ENCODE peak calls at places on chromosomes 16 and 17, in four cellular contexts. P is H1, Z is HepG2, U is GM12878. N is an unnamed sample.

GRCh38 chr17:66525338-66525737 is 222.9 kb downstream of the PRKCA start:
- DNase-seq in P (no peak), Z (no peak), U (no peak), N (no peak)

GRCh38 chr17:38892083-38892482 is 22.2 kb downstream of the LASP1 start:
- DNase-seq in P (no peak), Z (no peak), U (no peak), N (no peak)

GRCh38 chr16:2926660-2927646 is 15.2 kb downstream of the FLYWCH1 start:
- DNase-seq in P (peak), Z (peak), U (no peak), N (peak)

GRCh38 chr16:4347010-4347409 is 4.1 kb downstream of the PAM16 start:
- DNase-seq in P (no peak), Z (peak), U (no peak), N (no peak)

GRCh38 chr16:11114366-11115164 is 141.4 kb downstream of the SOCS1 start:
- DNase-seq in P (no peak), Z (no peak), U (no peak), N (no peak)

GRCh38 chr17:48385303-48385702 is 44.7 kb downstream of the SKAP1 start:
- DNase-seq in P (no peak), Z (no peak), U (no peak), N (no peak)

GRCh38 chr16:69917739-69918138 is 33.4 kb upstream of the CLEC18A start:
- DNase-seq in P (peak), Z (no peak), U (no peak), N (no peak)

GRCh38 chr17:29557085-29557697 is 9.6 kb downstream of the ABHD15 start:
- DNase-seq in P (peak), Z (no peak), U (no peak), N (peak)

GRCh38 chr17:81386646-81387234 is 8.5 kb upstream of the BAHCC1 start:
- DNase-seq in P (no peak), Z (peak), U (no peak), N (peak)

GRCh38 chr17:16351831-16352230 is 1.4 kb downstream of the CENPV start:
- DNase-seq in P (no peak), Z (no peak), U (no peak), N (no peak)

GRCh38 chr16:19542138-19542821 is 13.2 kb upstream of the VPS35L start:
- DNase-seq in P (no peak), Z (peak), U (no peak), N (no peak)

GRCh38 chr17:79556263-79556662 is 54.6 kb downstream of the RBFOX3 start:
- DNase-seq in P (no peak), Z (no peak), U (no peak), N (no peak)

GRCh38 chr16:65789148-65789545 is 577.3 kb upstream of the CDH5 start:
- DNase-seq in P (no peak), Z (no peak), U (no peak), N (no peak)

GRCh38 chr16:49901711-49902110 is 45.8 kb upstream of the ZNF423 start:
- DNase-seq in P (no peak), Z (no peak), U (no peak), N (no peak)

GRCh38 chr17:38425744-38426143 is 2.5 kb upstream of the ARHGAP23 start:
- DNase-seq in P (no peak), Z (no peak), U (no peak), N (no peak)

GRCh38 chr16:86880316-86881117 is 302.2 kb downstream of the FOXL1 start:
- DNase-seq in P (no peak), Z (no peak), U (no peak), N (no peak)
- TF ChIP-seq SP1 in P (no peak), Z (no peak), U (no peak), N (no peak)

GRCh38 chr17:39920218-39921210 is 2.1 kb upstream of the GSDMB start:
- DNase-seq in P (no peak), Z (no peak), U (no peak), N (no peak)

GRCh38 chr17:39919087-39919683 is 750 bp upstream of the GSDMB start:
- DNase-seq in P (no peak), Z (no peak), U (no peak), N (peak)

GRCh38 chr17:39913989-39914388 is 4.4 kb downstream of the GSDMB start:
- DNase-seq in P (no peak), Z (no peak), U (no peak), N (no peak)

GRCh38 chr17:39916918-39917317 is 1.5 kb downstream of the GSDMB start:
- DNase-seq in P (no peak), Z (peak), U (no peak), N (peak)

DNA sequence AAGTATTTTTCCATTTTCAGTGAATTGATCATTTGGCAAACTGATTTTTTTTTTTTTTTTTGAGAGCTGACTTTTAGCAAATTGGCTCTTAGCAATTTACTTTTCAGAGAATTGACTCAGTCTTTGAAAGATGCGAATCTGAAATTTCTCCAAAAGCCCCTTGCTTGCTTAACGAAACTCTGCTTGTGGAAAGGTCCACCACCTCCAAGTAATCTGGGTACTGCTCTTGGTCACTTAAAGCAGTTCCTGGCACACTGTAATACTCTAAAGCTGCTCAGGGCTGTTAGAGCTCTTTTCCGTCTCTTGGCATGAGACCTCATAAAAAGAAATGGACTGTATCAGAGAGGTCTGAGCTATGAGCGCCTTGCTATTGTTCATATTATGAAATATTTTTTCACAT is 2.9 kb downstream of the GSDMB start:
- DNase-seq in P (no peak), Z (no peak), U (no peak), N (no peak)
- TF ChIP-seq BRCA1 in P (no peak), Z (no peak), U (no peak), N (no peak)

DNA sequence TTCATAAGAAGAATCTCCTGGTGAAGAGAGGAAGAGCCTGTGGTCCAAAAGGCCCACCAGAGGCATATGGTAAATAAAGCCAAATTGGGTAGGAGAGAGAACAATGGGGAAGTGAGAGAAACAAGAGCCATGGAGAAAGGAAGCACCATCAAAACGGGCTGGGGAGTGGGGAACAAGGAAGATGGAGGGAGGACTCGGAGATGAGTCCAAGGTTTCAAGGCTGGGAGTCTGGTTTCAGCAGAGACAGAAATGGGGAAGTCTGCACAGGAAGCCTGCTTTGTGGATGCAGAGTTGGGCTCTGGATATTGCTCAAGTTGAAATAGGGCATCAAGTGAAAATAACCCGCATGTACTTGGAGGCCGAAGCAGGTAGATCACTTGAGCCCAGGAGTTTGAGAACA is 9.9 kb downstream of the PIK3R5 start:
- DNase-seq in P (no peak), Z (no peak), U (no peak), N (no peak)
- TF ChIP-seq GABPA in P (no peak), Z (no peak), U (no peak), N (no peak)

GRCh38 chr17:69428252-69428980 is 13.9 kb downstream of the MAP2K6 start:
- DNase-seq in P (no peak), Z (no peak), U (no peak), N (no peak)
- TF ChIP-seq SP1 in P (no peak), Z (no peak), U (no peak), N (no peak)

GRCh38 chr17:57201481-57201880 is 54.8 kb upstream of the MSI2 start:
- DNase-seq in P (no peak), Z (no peak), U (no peak), N (no peak)
- TF ChIP-seq BRCA1 in P (no peak), Z (no peak), U (no peak), N (no peak)

DNA sequence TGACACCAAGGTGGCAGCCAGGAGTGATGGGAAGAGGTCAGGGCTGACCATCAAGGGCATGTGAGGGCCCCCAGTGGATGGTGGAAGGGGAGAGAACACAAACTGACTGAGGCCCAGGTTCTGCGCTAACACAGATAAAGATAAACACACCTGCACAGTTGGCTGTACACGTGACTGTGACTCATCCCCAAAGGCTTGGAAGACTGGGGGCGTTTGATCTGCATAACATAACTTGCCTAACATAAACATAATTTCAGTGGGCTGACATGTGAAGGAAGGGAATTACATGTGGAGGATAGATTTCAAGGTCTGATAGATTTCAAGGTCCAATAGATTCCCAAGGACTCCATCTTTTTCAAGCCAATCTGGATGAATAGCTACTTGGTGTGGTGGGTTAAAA is 100.9 kb upstream of the TNRC6C start:
- DNase-seq in P (no peak), Z (no peak), U (no peak), N (no peak)
- TF ChIP-seq GABPA in P (no peak), Z (no peak), U (no peak), N (no peak)

GRCh38 chr17:50955160-50955559 is 89.0 kb upstream of the TOB1 start:
- DNase-seq in P (no peak), Z (no peak), U (no peak), N (no peak)

GRCh38 chr17:50952889-50953288 is 86.7 kb upstream of the TOB1 start:
- DNase-seq in P (peak), Z (no peak), U (no peak), N (no peak)

GRCh38 chr17:50953831-50954601 is 87.9 kb upstream of the TOB1 start:
- DNase-seq in P (no peak), Z (no peak), U (no peak), N (no peak)

GRCh38 chr17:50954641-50955121 is 88.5 kb upstream of the TOB1 start:
- DNase-seq in P (no peak), Z (no peak), U (no peak), N (no peak)

DNA sequence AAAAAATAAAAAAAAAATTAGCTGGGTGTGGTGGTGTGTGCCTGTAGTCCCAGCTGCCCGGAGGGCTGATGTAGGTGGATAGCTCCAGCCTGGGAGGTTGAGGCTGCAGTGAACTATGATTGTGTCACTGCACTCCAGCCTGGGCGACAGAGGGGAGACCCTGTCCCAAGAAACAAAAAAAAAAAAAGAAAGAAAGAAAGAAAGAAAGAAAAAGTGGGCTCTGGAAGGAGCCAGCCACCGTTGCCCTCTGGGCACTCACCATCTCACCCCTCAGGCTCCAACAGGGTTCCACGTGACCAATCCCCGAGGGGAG is 87.3 kb upstream of the TOB1 start:
- DNase-seq in P (no peak), Z (no peak), U (no peak), N (no peak)
- TF ChIP-seq SP1 in P (no peak), Z (no peak), U (no peak), N (no peak)

DNA sequence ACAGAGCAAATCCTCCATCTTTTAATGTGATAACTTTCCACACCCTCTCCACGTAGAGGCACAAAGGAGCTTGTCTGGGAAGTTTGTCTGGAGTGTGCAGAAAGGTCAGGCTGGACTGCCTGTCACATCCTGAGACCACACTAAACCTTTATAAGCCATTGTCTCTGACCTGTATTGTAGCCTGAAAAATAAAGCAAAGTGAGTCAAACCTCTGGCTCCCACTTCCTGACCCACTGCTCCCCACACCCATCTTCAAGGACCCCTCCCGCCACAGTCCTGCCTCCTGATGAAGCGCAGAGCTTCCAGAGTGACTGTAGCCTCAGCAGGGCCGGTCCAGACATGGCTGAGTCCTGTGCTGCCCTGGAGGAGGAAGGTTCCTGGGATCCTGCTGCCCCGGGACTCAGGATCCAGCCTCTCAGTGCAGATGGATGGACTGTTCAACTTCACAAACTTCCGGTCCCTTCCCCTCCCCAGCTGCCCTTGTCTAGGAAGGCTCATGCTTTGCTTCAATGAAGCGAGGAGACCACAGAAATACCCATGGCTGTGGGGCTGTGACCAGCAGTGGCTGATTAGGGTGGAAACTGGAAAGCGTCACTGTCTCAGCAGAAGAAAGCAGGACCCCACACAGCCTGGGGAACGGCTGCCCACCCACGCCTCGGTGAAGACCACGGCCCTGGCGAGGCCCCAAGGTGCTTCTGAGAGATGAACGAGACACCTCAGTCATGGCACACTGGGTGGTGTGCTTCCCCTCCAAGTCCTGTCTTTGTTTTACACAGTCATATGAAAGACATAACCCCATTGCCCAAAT is 30.9 kb upstream of the CLEC18B start:
- DNase-seq in P (no peak), Z (no peak), U (peak), N (no peak)
- TF ChIP-seq BRCA1 in P (no peak), Z (no peak), U (no peak), N (no peak)

DNA sequence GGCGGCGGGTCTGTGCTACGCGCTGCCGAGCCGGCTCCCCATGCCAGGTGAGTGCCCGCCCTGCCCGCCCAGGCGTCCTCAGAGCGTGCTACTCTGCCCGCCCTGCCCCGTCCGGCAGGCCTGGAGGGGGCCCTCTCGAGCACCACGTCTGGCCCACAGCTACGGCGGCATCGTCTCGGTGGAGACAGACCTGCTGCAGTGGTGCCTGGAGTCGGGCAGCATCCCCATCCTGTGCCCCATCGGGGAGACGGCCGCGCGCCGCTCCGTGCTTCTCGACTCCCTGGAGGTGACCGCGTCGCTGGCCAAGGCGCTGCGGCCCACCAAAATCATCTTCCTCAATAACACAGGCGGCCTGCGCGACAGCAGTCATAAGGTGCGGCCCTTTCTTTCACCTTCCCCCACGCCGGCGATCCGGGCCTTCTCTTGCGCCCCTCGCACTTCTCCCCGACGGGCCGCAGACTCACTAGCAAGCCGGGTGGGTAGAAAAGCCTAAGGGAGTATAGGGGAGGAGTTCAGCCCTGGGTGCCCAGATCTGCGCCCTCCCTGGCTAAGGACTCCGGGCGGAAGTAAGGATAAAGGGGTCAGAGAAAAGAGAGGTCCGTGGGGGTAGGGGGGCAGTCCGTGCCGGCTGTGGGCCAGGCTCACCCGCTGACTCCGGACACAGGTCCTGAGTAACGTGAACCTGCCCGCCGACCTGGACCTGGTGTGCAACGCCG is 1.6 kb downstream of the NAGS start:
- DNase-seq in P (peak), Z (no peak), U (no peak), N (no peak)
- TF ChIP-seq GABPA in P (no peak), Z (no peak), U (no peak), N (no peak)

GRCh38 chr17:4818276-4818675 is 11.3 kb downstream of the PLD2 start:
- DNase-seq in P (no peak), Z (no peak), U (no peak), N (peak)

GRCh38 chr17:4811471-4811870 is 4.5 kb downstream of the PLD2 start:
- DNase-seq in P (no peak), Z (no peak), U (no peak), N (no peak)

GRCh38 chr17:4812690-4813089 is 5.7 kb downstream of the PLD2 start:
- DNase-seq in P (no peak), Z (no peak), U (no peak), N (no peak)

GRCh38 chr17:4816826-4817225 is 9.9 kb downstream of the PLD2 start:
- DNase-seq in P (no peak), Z (no peak), U (no peak), N (no peak)

GRCh38 chr17:4815043-4815675 is 8.2 kb downstream of the PLD2 start:
- DNase-seq in P (no peak), Z (no peak), U (no peak), N (no peak)
- TF ChIP-seq SP1 in P (no peak), Z (no peak), U (no peak), N (no peak)

N was measured in K562.